ENCODE peak calls at places on chromosomes 16 and 17, in nine cellular contexts. Q, Y, E, F, C, B, M, P and S are unnamed samples.

GRCh38 chr17:28718990-28719433 is 773 bp upstream of the RPL23A start:
- DNase-seq in Y (no peak), M (no peak), Q (no peak), C (no peak), B (no peak), F (peak; percentile 21), P (no peak), E (no peak), S (no peak)

GRCh38 chr17:39625198-39625769 is 1.5 kb upstream of the PPP1R1B start:
- DNase-seq in Y (no peak), Q (no peak), E (no peak), B (no peak), M (no peak), P (no peak), F (no peak), C (no peak), S (no peak)

GRCh38 chr17:52181842-52182241 is 23.3 kb upstream of the CA10 start:
- DNase-seq in B (no peak), M (no peak), E (no peak), P (no peak), C (no peak), F (no peak), Q (no peak), Y (no peak), S (no peak)

GRCh38 chr17:40806131-40806530 is 6.4 kb upstream of the KRT28 start:
- DNase-seq in M (no peak), F (no peak), Q (no peak), B (no peak), Y (no peak), P (no peak), C (no peak), E (no peak), S (no peak)

GRCh38 chr17:48593840-48594411 is 347 bp upstream of the HOXB5 start:
- DNase-seq in B (no peak), F (peak; percentile 46), M (peak; percentile 46), E (peak; percentile 12), Y (peak; percentile 52), C (peak; percentile 79), P (peak; percentile 66), Q (peak; percentile 59), S (peak; percentile 82)

GRCh38 chr17:50514936-50515702 is 6.9 kb downstream of the MYCBPAP start:
- DNase-seq in Y (no peak), B (no peak), P (no peak), Q (no peak), C (no peak), E (no peak), M (peak; percentile 45), F (peak; percentile 56), S (no peak)

GRCh38 chr17:3894927-3895343 is 2.1 kb upstream of the CAMKK1 start:
- DNase-seq in B (peak; percentile 97), Q (no peak), Y (peak; percentile 74), E (no peak), M (no peak), P (no peak), F (no peak), C (no peak), S (no peak)

GRCh38 chr16:23952128-23953041 is 116.6 kb downstream of the PRKCB start:
- DNase-seq in P (no peak), Q (peak; percentile 23), B (no peak), C (no peak), E (no peak), M (no peak), F (no peak), Y (no peak), S (no peak)

GRCh38 chr16:12661656-12662172 is 142.0 kb downstream of the CPPED1 start:
- DNase-seq in P (no peak), M (no peak), F (no peak), C (peak; percentile 28), Q (no peak), Y (no peak), E (no peak), B (peak; percentile 8), S (no peak)

GRCh38 chr17:73787036-73787720 is 142.9 kb upstream of the SDK2 start:
- DNase-seq in F (no peak), B (no peak), M (no peak), Y (no peak), C (no peak), E (no peak), P (no peak), Q (no peak), S (no peak)

GRCh38 chr17:43129671-43130010 is 4.5 kb upstream of the BRCA1 start:
- DNase-seq in P (no peak), M (no peak), B (no peak), Y (no peak), Q (no peak), C (peak; percentile 11), F (no peak), E (no peak), S (no peak)

GRCh38 chr17:55266051-55266957 is 1.5 kb downstream of the HLF start:
- DNase-seq in E (no peak), M (no peak), P (no peak), Y (no peak), F (no peak), C (no peak), Q (peak; percentile 20), B (no peak), S (peak; percentile 3)

GRCh38 chr17:64343833-64344637 is 46.6 kb downstream of the PECAM1 start:
- DNase-seq in E (no peak), M (peak; percentile 24), B (no peak), Q (no peak), Y (peak; percentile 60), F (no peak), C (peak; percentile 96), P (no peak), S (peak; percentile 66)

GRCh38 chr17:74852237-74853047 is 7.2 kb downstream of the GRIN2C start:
- DNase-seq in E (no peak), F (no peak), P (no peak), Y (no peak), M (no peak), C (peak; percentile 28), Q (no peak), B (peak; percentile 80), S (peak; percentile 72)

GRCh38 chr17:80233202-80233601 is 13.0 kb downstream of the SLC26A11 start:
- DNase-seq in C (no peak), F (no peak), M (no peak), Y (no peak), P (no peak), B (no peak), E (no peak), Q (no peak), S (no peak)

GRCh38 chr17:8994319-8994718 is 27.0 kb upstream of the NTN1 start:
- DNase-seq in B (no peak), Y (peak; percentile 38), P (peak; percentile 27), C (peak; percentile 70), Q (no peak), F (no peak), M (peak; percentile 15), E (peak; percentile 14), S (peak; percentile 18)

GRCh38 chr17:44794699-44795413 is 35.2 kb downstream of the GJC1 start:
- DNase-seq in Y (no peak), C (no peak), P (no peak), Q (no peak), B (no peak), F (no peak), E (peak; percentile 43), M (peak; percentile 89), S (no peak)

GRCh38 chr17:16975744-16976625 is 4.1 kb upstream of the TNFRSF13B start:
- DNase-seq in C (no peak), P (no peak), Q (no peak), E (no peak), M (no peak), B (no peak), F (no peak), Y (no peak), S (no peak)

GRCh38 chr16:78705694-78706093 is 606.2 kb downstream of the WWOX start:
- DNase-seq in M (no peak), Q (no peak), P (peak; percentile 21), Y (no peak), F (no peak), C (peak; percentile 8), E (no peak), B (peak; percentile 22), S (peak; percentile 23)

GRCh38 chr17:29870836-29871430 is 59.1 kb downstream of the SSH2 start:
- DNase-seq in B (no peak), Q (no peak), M (no peak), Y (no peak), E (no peak), C (no peak), F (no peak), P (no peak), S (no peak)

GRCh38 chr16:49474741-49475140 is 101.1 kb downstream of the C16orf78 start:
- DNase-seq in E (no peak), C (no peak), Q (no peak), P (no peak), Y (no peak), B (no peak), M (no peak), F (no peak), S (no peak)

GRCh38 chr17:22310717-22311686 is 618.7 kb downstream of the KCNJ18 start:
- DNase-seq in M (no peak), Q (no peak), Y (no peak), F (no peak), E (no peak), B (peak; percentile 79), C (no peak), P (no peak), S (no peak)

GRCh38 chr17:42679001-42679491 is 2.3 kb upstream of the PLEKHH3 start:
- DNase-seq in Y (peak; percentile 74), C (peak; percentile 57), F (no peak), P (peak; percentile 45), B (no peak), M (peak; percentile 23), Q (peak; percentile 46), E (no peak), S (peak; percentile 74)

GRCh38 chr16:46629331-46629843 is 8.2 kb upstream of the SHCBP1 start:
- DNase-seq in B (peak; percentile 28), E (peak; percentile 41), Y (no peak), F (no peak), P (no peak), C (peak; percentile 61), Q (no peak), M (peak; percentile 33), S (no peak)

GRCh38 chr16:56576585-56577299 is 11.9 kb downstream of the MT4 start:
- DNase-seq in B (peak; percentile 34), M (peak; percentile 31), Q (no peak), Y (peak; percentile 85), F (no peak), P (peak; percentile 79), C (peak; percentile 75), E (peak; percentile 20), S (peak; percentile 89)

GRCh38 chr17:82590216-82590615 is 58.0 kb downstream of the WDR45B start:
- DNase-seq in E (no peak), Y (no peak), M (no peak), Q (no peak), C (no peak), P (no peak), F (no peak), B (no peak), S (no peak)

GRCh38 chr17:79026345-79027273 is 2.6 kb downstream of the C1QTNF1 start:
- DNase-seq in Q (no peak), B (no peak), Y (peak; percentile 5), P (no peak), M (peak; percentile 70), E (no peak), F (peak; percentile 21), C (peak; percentile 70), S (no peak)